ENCODE peak calls at places on chromosomes 7 and 10, in eight cellular contexts. B, S, P, X, I, T, W and F are unnamed samples.

GRCh38 chr7:74023037-74023436 is 4.9 kb upstream of the ELN start:
- DNase-seq in B (peak), S (peak), P (no peak), X (peak), I (peak), T (peak), W (no peak), F (no peak)

GRCh38 chr7:115083935-115084334 is 162.0 kb downstream of the MDFIC start:
- DNase-seq in B (no peak), S (no peak), P (no peak), X (no peak), I (no peak), T (no peak), W (no peak), F (no peak)

GRCh38 chr7:128744366-128744905 is 5.3 kb downstream of the CALU start:
- DNase-seq in B (no peak), S (no peak), P (no peak), X (no peak), I (no peak), T (no peak), W (no peak), F (no peak)

GRCh38 chr10:79053481-79054202 is 15.1 kb upstream of the ZMIZ1 start:
- DNase-seq in B (no peak), S (peak), P (no peak), X (no peak), I (no peak), T (no peak), W (no peak), F (no peak)

GRCh38 chr10:28676297-28676967 is 889 bp upstream of the BAMBI start:
- DNase-seq in B (peak), S (no peak), P (no peak), X (peak), I (no peak), T (peak), W (no peak), F (no peak)

GRCh38 chr7:54810401-54810800 is 51.4 kb upstream of the SEC61G start:
- DNase-seq in B (no peak), S (no peak), P (no peak), X (no peak), I (no peak), T (no peak), W (no peak), F (no peak)

GRCh38 chr10:94936721-94937120 is 1.7 kb upstream of the CYP2C9 start:
- DNase-seq in B (no peak), S (no peak), P (no peak), X (no peak), I (no peak), T (no peak), W (no peak), F (no peak)

GRCh38 chr10:58723977-58724376 is 211.3 kb downstream of the BICC1 start:
- DNase-seq in B (peak), S (no peak), P (no peak), X (no peak), I (peak), T (peak), W (no peak), F (no peak)

GRCh38 chr7:115749924-115750323 is 280.6 kb downstream of the TFEC start:
- DNase-seq in B (no peak), S (peak), P (no peak), X (no peak), I (no peak), T (peak), W (no peak), F (no peak)

GRCh38 chr10:119328222-119328621 is 120.9 kb downstream of the GRK5 start:
- DNase-seq in B (no peak), S (no peak), P (no peak), X (no peak), I (no peak), T (no peak), W (no peak), F (no peak)

GRCh38 chr7:113698556-113699220 is 220.1 kb downstream of the PPP1R3A start:
- DNase-seq in B (peak), S (peak), P (no peak), X (no peak), I (peak), T (peak), W (peak), F (no peak)

GRCh38 chr10:36424377-36424971 is 700.9 kb upstream of the ANKRD30A start:
- DNase-seq in B (no peak), S (no peak), P (no peak), X (no peak), I (no peak), T (no peak), W (no peak), F (no peak)

DNA sequence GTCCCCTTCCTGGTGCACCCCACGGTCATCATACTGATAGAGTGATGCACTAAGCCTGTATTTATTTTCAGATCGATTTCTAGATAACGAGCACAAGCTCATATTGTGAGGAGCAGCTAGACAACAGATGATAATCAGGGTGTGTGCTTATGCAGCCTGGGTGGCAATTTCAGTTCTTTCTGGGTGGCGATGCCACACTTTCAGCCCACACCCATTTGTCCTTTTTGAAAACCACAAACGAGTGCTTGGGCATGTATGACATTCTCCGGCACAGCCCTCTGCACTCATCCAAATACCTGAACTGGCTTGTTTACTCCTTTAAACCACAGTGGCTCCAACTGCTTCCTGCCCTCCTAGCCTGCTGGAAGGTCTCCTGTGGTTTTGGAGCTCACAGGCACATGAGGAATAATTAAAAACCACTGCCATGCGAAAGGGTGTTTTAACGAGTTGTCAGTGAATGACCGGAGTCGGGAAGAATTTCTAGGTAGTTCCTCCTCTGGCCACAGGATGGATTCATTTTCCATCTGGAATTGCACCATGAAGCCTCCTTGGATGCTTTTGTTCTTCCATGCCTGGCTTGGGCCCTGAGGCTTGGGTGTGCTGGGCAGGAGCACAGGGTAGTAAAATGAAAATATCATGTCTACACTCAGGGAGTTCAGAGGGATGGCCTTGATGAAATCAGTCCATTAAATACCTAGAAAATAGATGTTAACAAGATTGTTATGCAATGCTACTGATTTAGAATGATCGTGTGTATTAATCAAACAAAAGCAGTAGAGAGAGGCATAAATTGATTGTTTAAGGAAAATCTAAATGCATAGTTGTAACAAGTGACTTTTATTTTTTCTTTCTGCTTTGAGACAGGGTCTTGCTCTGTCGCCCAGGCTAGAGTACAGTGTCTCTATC is 52.4 kb upstream of the ITGB1 start:
- DNase-seq in B (peak), S (no peak), P (peak), X (no peak), I (peak), T (peak), W (peak), F (no peak)
- TF ChIP-seq CTCF in B (peak), S (no peak), P (peak), X (no peak), I (peak), T (peak), W (peak), F (no peak)

GRCh38 chr10:7301039-7301768 is 109.6 kb downstream of the SFMBT2 start:
- DNase-seq in B (no peak), S (no peak), P (no peak), X (no peak), I (no peak), T (peak), W (no peak), F (no peak)
- TF ChIP-seq CTCF in B (no peak), S (no peak), P (no peak), X (no peak), I (no peak), T (peak), W (peak), F (no peak)

DNA sequence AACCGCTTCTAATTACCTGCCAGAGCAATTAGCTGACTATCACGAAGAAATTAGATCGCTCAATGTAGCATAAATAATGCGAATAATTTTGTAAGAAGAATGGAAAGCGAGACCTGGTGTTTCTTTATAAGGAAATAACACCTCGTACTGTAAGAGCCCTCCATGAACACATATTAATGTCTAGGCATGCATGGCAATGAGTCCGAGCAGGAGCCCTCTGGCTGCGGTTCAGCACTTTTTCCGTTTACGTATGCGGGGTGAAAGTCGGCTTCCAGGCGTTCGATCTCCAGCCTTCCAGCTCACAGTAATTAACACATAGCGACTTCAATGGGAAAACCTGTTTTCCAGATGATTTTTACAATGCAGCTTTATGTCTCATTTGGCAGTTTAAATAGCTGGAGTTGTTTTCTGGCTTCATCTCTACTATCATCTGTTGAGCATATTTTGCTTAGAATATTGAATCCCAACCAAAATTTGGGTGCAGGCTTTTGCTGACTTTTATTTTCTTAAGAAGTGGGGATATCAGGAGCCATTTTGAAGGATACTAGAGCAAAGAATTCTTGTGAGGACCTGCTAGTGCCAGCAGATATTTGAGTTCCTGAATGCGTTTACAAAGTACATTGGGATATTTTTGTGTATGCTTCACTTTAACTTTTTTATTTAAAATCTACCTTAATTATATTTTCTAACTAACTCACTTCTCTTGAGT is 7.2 kb upstream of the SP8 start:
- DNase-seq in B (no peak), S (no peak), P (no peak), X (no peak), I (no peak), T (no peak), W (no peak), F (no peak)
- TF ChIP-seq CTCF in B (no peak), S (no peak), P (no peak), X (no peak), I (no peak), T (no peak), W (no peak), F (no peak)

DNA sequence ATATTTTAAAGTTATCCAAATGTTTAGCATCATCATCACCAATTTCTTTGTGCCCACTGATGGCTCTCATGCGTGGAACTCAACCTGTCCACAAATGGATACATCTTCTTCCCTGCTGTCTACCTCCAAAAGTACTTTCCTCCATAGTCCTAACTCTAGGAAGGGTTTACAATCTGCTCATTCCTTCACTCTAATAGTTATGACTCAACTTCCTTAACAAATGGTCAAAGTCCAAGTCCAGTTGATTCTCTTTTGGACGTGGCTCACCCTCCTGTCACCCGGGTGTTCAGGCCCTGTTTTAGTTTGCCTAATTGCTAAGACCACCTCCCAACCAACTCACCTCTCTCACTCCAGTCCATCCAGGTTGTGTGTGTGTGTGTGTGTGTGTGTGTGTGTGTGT is 182.7 kb upstream of the CCDC6 start:
- DNase-seq in B (peak), S (no peak), P (no peak), X (no peak), I (no peak), T (peak), W (no peak), F (no peak)
- TF ChIP-seq CTCF in B (no peak), S (no peak), P (no peak), X (no peak), I (no peak), T (no peak), W (no peak), F (no peak)

DNA sequence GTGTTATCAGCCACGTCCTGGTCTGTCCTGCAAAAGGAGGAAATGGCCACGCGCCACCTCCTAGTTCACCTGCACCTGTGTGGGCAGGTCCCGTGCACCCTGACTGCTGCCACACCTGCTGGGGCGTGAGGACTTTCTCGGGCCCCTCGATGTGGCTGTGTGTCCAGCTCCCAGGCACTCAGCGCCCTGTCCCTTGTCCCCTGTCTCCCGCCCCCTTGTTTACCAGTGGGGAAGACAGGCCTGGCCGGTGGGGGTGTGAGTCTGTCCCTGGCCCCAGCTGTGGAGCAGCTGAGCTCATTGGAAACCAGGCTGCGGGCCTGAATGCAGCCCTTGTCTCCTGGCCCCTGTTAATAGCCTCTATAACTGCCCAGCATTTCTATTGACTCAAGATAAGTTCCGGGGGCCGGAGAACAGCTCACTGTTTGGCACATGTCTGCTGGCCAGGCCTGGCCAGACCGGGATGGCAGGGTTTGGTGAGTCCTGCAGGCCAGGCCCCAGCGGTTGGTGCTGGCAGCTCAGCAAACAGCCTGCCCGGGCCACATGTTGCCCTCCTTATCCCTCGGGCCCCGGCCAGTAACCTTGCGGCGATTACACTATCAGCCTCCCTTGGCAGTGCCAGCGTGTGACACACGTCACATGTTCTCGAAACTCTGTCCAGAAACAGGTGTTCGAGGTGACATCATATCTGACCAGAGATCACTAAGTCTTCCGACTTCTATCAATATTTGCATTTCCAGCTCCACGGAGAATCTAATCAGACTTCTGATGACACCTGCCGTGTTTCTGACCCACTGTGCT is 52.1 kb downstream of the FOXL3 start:
- DNase-seq in B (no peak), S (no peak), P (no peak), X (peak), I (no peak), T (no peak), W (no peak), F (no peak)
- TF ChIP-seq CTCF in B (no peak), S (no peak), P (no peak), X (no peak), I (no peak), T (no peak), W (no peak), F (no peak)

GRCh38 chr7:94509879-94510581 is 421 bp downstream of the CASD1 start:
- DNase-seq in B (peak), S (peak), P (no peak), X (peak), I (peak), T (peak), W (no peak), F (peak)
- TF ChIP-seq CTCF in B (peak), S (peak), P (peak), X (no peak), I (no peak), T (peak), W (peak), F (no peak)

GRCh38 chr10:122495406-122496340 is 34.3 kb downstream of the HTRA1 start:
- DNase-seq in B (no peak), S (no peak), P (no peak), X (no peak), I (peak), T (peak), W (no peak), F (no peak)
- TF ChIP-seq CTCF in B (no peak), S (no peak), P (no peak), X (no peak), I (no peak), T (no peak), W (no peak), F (no peak)

GRCh38 chr7:143900230-143900766 is 1.7 kb downstream of the TCAF1 start:
- DNase-seq in B (peak), S (peak), P (no peak), X (no peak), I (peak), T (no peak), W (peak), F (no peak)

GRCh38 chr7:143898810-143899209 is 3.2 kb downstream of the TCAF1 start:
- DNase-seq in B (no peak), S (no peak), P (no peak), X (no peak), I (no peak), T (no peak), W (no peak), F (no peak)

GRCh38 chr7:143901360-143901709 is 641 bp downstream of the TCAF1 start:
- DNase-seq in B (peak), S (peak), P (no peak), X (peak), I (peak), T (peak), W (no peak), F (no peak)

GRCh38 chr7:143906176-143906575 is 4.2 kb upstream of the TCAF1 start:
- DNase-seq in B (no peak), S (no peak), P (no peak), X (no peak), I (no peak), T (no peak), W (no peak), F (no peak)

GRCh38 chr7:143901710-143902587 is at the start of gene TCAF1:
- DNase-seq in B (peak), S (peak), P (peak), X (peak), I (peak), T (peak), W (peak), F (peak)
- TF ChIP-seq CTCF in B (peak), S (peak), P (peak), X (peak), I (peak), T (peak), W (peak), F (no peak)

GRCh38 chr7:148720472-148720871 is 21.8 kb downstream of the CUL1 start:
- DNase-seq in B (peak), S (no peak), P (no peak), X (no peak), I (no peak), T (peak), W (no peak), F (no peak)

GRCh38 chr7:148723846-148724245 is 25.1 kb downstream of the CUL1 start:
- DNase-seq in B (no peak), S (no peak), P (no peak), X (no peak), I (no peak), T (peak), W (no peak), F (no peak)

GRCh38 chr7:148721390-148721789 is 22.7 kb downstream of the CUL1 start:
- DNase-seq in B (no peak), S (no peak), P (no peak), X (no peak), I (no peak), T (no peak), W (no peak), F (no peak)

GRCh38 chr7:148723166-148723559 is 24.5 kb downstream of the CUL1 start:
- DNase-seq in B (no peak), S (no peak), P (no peak), X (no peak), I (no peak), T (no peak), W (no peak), F (no peak)

GRCh38 chr7:148722340-148723165 is 23.9 kb downstream of the CUL1 start:
- DNase-seq in B (peak), S (peak), P (no peak), X (no peak), I (no peak), T (no peak), W (no peak), F (no peak)
- TF ChIP-seq CTCF in B (no peak), S (no peak), P (no peak), X (no peak), I (no peak), T (no peak), W (no peak), F (no peak)

DNA sequence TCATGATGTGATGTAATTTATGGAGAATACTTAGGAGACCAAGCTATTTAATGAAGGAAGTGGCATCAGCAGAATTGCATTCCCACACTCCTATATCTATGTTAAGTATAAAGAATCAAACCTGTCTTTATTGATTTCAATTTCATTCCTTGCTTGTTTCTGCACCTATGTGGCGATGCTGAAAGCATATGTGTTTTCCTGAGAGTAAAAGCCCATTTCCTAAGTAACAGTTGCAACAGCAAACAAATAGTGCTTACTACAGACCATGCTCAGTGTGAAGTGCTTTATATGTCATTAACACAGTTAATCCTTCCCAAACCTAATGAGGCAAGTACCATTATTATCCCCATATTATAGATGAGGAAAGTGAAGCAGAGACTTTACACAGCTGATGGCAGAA is 552.1 kb downstream of the PARD3 start:
- DNase-seq in B (peak), S (no peak), P (no peak), X (no peak), I (no peak), T (no peak), W (no peak), F (no peak)
- TF ChIP-seq CTCF in B (no peak), S (no peak), P (no peak), X (no peak), I (no peak), T (no peak), W (no peak), F (no peak)